ENCODE peak calls at places on chromosomes 1 and 21, in four cellular contexts. M is GM23338, U is PC-3, K is MM.1S. L is an unnamed sample. For H3K9me2 and H3K4me1, the result is how much of the 10 kb centered on the place peaks cover.

GRCh38 chr1:39328110-39328509 is 123.6 kb downstream of the MACF1 start:
- DNase-seq in K (no peak), M (no peak), U (no peak), L (no peak)

GRCh38 chr1:98426092-98426491 is 235.4 kb upstream of the SNX7 start:
- DNase-seq in U (no peak), K (no peak), M (no peak), L (no peak)

GRCh38 chr1:24309762-24310485 is 9.2 kb upstream of the GRHL3 start:
- DNase-seq in U (peak), M (no peak), K (no peak), L (peak)

GRCh38 chr1:230090194-230090711 is 23.2 kb downstream of the GALNT2 start:
- DNase-seq in U (peak), K (no peak), M (no peak), L (peak)

GRCh38 chr1:178174539-178174938 is 80.6 kb downstream of the RASAL2 start:
- DNase-seq in M (no peak), K (no peak), U (no peak), L (no peak)

GRCh38 chr1:58879464-58879863 is 95.6 kb upstream of the JUN start:
- DNase-seq in M (no peak), K (no peak), U (no peak), L (peak)

GRCh38 chr1:156838972-156839371 is 19.9 kb downstream of the INSRR start:
- DNase-seq in U (peak), M (peak), K (peak), L (peak)

GRCh38 chr1:208788013-208788412 is 543.8 kb upstream of the PLXNA2 start:
- DNase-seq in U (no peak), M (peak), K (no peak), L (no peak)

GRCh38 chr1:231940116-231940515 is 313.5 kb downstream of the DISC1 start:
- DNase-seq in M (no peak), K (no peak), U (no peak), L (no peak)

GRCh38 chr1:198904356-198904755 is 265.5 kb downstream of the PTPRC start:
- DNase-seq in K (no peak), M (no peak), U (peak), L (peak)

GRCh38 chr1:74822851-74823443 is 90.0 kb downstream of the TYW3 start:
- DNase-seq in M (no peak), U (no peak), K (no peak), L (no peak)

GRCh38 chr21:22536511-22536910 is 1538.3 kb downstream of the NCAM2 start:
- DNase-seq in K (no peak), M (no peak), U (peak), L (peak)

GRCh38 chr1:236998571-236998970 is 5.7 kb downstream of the MT1HL1 start:
- DNase-seq in U (no peak), K (no peak), M (no peak), L (no peak)

GRCh38 chr21:42652527-42653491 is 612 bp upstream of the PDE9A start:
- DNase-seq in U (peak), M (peak), K (no peak), L (peak)

GRCh38 chr1:168848041-168848440 is 119.0 kb upstream of the DPT start:
- DNase-seq in M (no peak), K (no peak), U (no peak), L (no peak)

GRCh38 chr1:234500269-234500668 is 21.3 kb upstream of the TARBP1 start:
- DNase-seq in U (peak), M (no peak), K (no peak), L (peak)

GRCh38 chr1:80656628-80657019 is 1144.1 kb upstream of the ADGRL2 start:
- DNase-seq in U (peak), M (no peak), K (no peak), L (no peak)

GRCh38 chr1:97920275-97920831 is 481 bp downstream of the DPYD start:
- DNase-seq in K (no peak), U (peak), M (peak), L (peak)

GRCh38 chr1:31588751-31589515 is 12.6 kb downstream of the TINAGL1 start:
- DNase-seq in M (peak), K (no peak), U (peak), L (peak)

GRCh38 chr1:37794372-37795339 is 1.0 kb downstream of the MANEAL start:
- DNase-seq in K (peak), U (no peak), M (peak), L (no peak)

GRCh38 chr1:44239961-44240371 is 26.7 kb downstream of the DMAP1 start:
- DNase-seq in U (no peak), K (no peak), M (no peak), L (peak)

GRCh38 chr1:108639899-108640560 is 20.9 kb downstream of the HENMT1 start:
- DNase-seq in M (no peak), U (no peak), K (no peak), L (no peak)

GRCh38 chr1:206595581-206596318 is 16.5 kb downstream of the EIF2D start:
- DNase-seq in U (no peak), M (no peak), K (no peak), L (no peak)

GRCh38 chr1:115530407-115530806 is 111.4 kb upstream of the VANGL1 start:
- DNase-seq in M (no peak), U (peak), K (no peak), L (peak)

DNA sequence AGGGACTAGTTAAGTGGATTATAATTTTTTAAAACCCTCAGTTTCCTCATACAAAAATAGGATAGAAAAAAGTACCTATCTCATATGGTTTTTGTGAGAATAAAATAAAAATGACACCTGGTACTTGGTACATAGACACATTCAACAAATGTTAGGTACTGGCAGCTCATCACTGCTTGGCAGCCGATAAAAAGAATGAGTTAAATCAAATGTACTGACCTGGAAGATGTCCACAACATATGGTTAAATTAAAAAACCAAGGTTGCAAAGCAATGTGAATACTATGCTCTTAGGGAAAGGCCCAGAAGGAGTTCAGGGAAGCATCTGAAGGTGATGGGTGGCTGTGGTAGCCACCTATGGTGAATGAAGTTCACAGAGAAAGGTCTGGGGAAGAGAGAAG is 64.9 kb upstream of the SMYD2 start:
- DNase-seq in K (no peak), M (no peak), U (no peak), L (no peak)
- TF ChIP-seq EZH2phosphoT487 in K (no peak), M (no peak), U (no peak), L (no peak)

DNA sequence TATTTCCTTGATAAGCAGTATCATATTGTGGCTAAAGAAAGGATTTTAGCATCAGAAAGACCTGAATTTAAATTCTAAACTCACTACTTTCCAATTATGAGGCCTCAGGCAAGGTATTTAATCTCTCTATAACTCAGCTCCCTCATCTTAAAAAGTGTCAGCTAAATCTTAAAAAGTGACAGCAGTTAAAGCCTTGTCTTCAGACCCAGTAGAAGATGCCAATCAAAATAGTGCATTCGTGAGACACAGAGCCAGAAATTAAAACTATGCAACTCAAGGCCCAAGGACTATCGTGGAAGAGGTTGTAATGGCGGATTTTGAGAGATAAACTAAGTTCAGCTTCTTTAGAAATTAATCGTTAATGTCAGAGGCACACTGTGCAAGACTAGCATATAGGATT is 677.5 kb upstream of the BRINP3 start:
- DNase-seq in U (no peak), K (no peak), M (no peak), L (no peak)
- H3K9me2 ChIP-seq in U (under half), K (under half), M (under half), L (under half)

GRCh38 chr1:64896546-64896945 is 69.8 kb downstream of the JAK1 start:
- DNase-seq in U (no peak), M (no peak), K (no peak), L (no peak)
- H3K4me1 ChIP-seq in U (under half), M (under half), K (half or more), L (under half)

GRCh38 chr1:179952181-179952580 is 2.4 kb upstream of the CEP350 start:
- DNase-seq in M (no peak), K (no peak), U (no peak), L (no peak)
- TF ChIP-seq EZH2phosphoT487 in M (no peak), K (no peak), U (no peak), L (no peak)

DNA sequence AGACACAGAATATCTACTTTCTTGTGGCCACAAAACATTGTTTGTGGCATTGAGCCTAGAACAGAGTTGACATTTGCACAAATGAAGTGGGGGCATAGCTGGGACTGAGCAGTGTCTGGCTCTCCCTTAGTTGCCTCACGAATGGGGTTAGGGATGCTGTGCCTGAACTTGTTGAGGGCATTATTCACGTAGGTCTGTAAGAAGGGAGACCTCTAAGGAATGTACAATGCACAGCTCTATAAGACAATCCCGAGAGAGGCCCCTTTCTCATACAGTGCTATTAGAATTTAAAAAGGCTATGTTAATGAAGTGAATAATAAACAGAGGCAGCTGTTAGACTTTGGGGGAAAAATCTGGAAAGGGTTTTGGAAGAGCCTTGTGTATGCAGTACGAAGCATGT is 118.4 kb upstream of the DEPDC1 start:
- DNase-seq in U (no peak), M (peak), K (no peak), L (no peak)
- H3K9me2 ChIP-seq in U (under half), M (under half), K (under half), L (under half)

GRCh38 chr1:2533356-2533755 is 3.3 kb upstream of the HES5 start:
- DNase-seq in K (no peak), U (peak), M (no peak), L (peak)
- H3K4me1 ChIP-seq in K (under half), U (under half), M (under half), L (under half)

GRCh38 chr1:56798053-56798471 is 21.1 kb downstream of the FYB2 start:
- DNase-seq in M (peak), U (no peak), K (no peak), L (peak)

GRCh38 chr1:56795864-56796263 is 23.3 kb downstream of the FYB2 start:
- DNase-seq in K (no peak), U (no peak), M (no peak), L (no peak)

GRCh38 chr1:56799605-56800398 is 19.4 kb downstream of the FYB2 start:
- DNase-seq in M (no peak), U (peak), K (no peak), L (peak)

GRCh38 chr1:56797079-56797685 is 22.0 kb downstream of the FYB2 start:
- DNase-seq in M (no peak), U (peak), K (no peak), L (no peak)
- TF ChIP-seq EZH2phosphoT487 in M (no peak), U (no peak), K (no peak), L (no peak)

DNA sequence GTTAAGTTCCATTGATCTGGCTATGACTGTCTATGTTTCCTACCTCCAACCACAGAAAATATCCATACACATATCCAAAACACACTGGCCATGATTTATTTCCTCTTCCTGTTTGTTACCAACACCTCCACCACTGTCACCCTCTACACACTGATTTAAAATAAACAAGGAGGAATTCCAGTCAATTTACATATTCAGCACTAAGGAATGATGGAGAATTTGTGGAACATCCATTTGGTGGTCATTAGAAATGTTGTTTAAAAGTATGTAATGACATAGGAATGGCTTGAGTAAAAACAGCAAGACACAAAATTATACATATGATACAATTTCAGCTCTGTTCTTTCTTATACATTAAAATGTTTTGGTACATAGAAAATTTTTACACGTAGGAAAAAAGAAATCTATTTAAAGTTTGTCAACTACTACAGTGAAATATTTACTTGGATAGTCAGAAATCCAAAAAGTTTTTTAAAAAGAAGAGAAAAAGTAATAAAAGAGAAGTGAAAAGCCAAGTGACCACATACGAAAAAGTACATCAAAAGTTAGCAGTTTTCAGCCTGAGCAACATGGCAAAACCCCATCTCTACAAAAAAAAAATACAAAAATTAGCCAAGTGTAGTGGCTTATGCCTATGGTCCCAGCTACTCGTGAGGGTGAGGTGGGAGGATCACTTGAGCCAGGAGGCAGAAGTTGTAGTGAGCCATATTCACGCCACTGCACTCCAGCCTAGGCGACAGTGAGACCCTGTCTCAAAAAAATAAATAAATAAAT is 5.4 kb upstream of the MR1 start:
- DNase-seq in M (no peak), U (no peak), K (no peak), L (peak)
- H3K9me2 ChIP-seq in M (under half), U (under half), K (under half), L (under half)